ENCODE peak calls at places on chromosomes 11 and 22, in four cellular contexts. One of them, this sample, is unnamed.

GRCh38 chr11:6746086-6746618 is 25.6 kb downstream of the OR2AG2 start:
- DNase-seq in body of pancreas: no peak
- DNase-seq in GM23338: no peak
- DNase-seq in endothelial cell: no peak
- DNase-seq in this sample: no peak

GRCh38 chr11:79060081-79060480 is 380.7 kb downstream of the TENM4 start:
- DNase-seq in body of pancreas: no peak
- DNase-seq in GM23338: no peak
- DNase-seq in endothelial cell: no peak
- DNase-seq in this sample: no peak

GRCh38 chr11:78460468-78460867 is 42.8 kb upstream of the GAB2 start:
- DNase-seq in body of pancreas: no peak
- DNase-seq in GM23338: no peak
- DNase-seq in endothelial cell: no peak
- DNase-seq in this sample: no peak

GRCh38 chr11:3123761-3124733 is 41.1 kb downstream of the OSBPL5 start:
- DNase-seq in body of pancreas: peak
- DNase-seq in GM23338: no peak
- DNase-seq in endothelial cell: no peak
- DNase-seq in this sample: no peak

GRCh38 chr11:121571466-121571865 is 118.7 kb upstream of the SORL1-AS1 start:
- DNase-seq in body of pancreas: no peak
- DNase-seq in GM23338: no peak
- DNase-seq in endothelial cell: no peak
- DNase-seq in this sample: peak

GRCh38 chr11:69817265-69818236 is 1.7 kb downstream of the FGF3 start:
- DNase-seq in body of pancreas: no peak
- DNase-seq in GM23338: peak
- DNase-seq in endothelial cell: peak
- DNase-seq in this sample: peak

GRCh38 chr11:76654310-76654851 is 16.2 kb downstream of the LRRC32 start:
- DNase-seq in body of pancreas: peak
- DNase-seq in GM23338: no peak
- DNase-seq in endothelial cell: no peak
- DNase-seq in this sample: no peak

GRCh38 chr22:48483764-48484528 is 1343.7 kb downstream of the BRD1 start:
- DNase-seq in body of pancreas: no peak
- DNase-seq in GM23338: no peak
- DNase-seq in endothelial cell: no peak
- DNase-seq in this sample: peak

GRCh38 chr11:12187399-12187798 is 77.0 kb downstream of the MICAL2 start:
- DNase-seq in body of pancreas: no peak
- DNase-seq in GM23338: no peak
- DNase-seq in endothelial cell: no peak
- DNase-seq in this sample: peak

GRCh38 chr11:128239224-128239790 is 348.1 kb downstream of the ETS1 start:
- DNase-seq in body of pancreas: no peak
- DNase-seq in GM23338: no peak
- DNase-seq in endothelial cell: no peak
- DNase-seq in this sample: no peak

GRCh38 chr22:50306753-50307749 is at the start of gene PLXNB2:
- DNase-seq in body of pancreas: peak
- DNase-seq in GM23338: peak
- DNase-seq in endothelial cell: peak
- DNase-seq in this sample: peak

GRCh38 chr22:33909075-33909458 is 11.2 kb downstream of the LARGE1 start:
- DNase-seq in body of pancreas: no peak
- DNase-seq in GM23338: no peak
- DNase-seq in endothelial cell: no peak
- DNase-seq in this sample: no peak

GRCh38 chr11:71266114-71266833 is 13.9 kb upstream of the SHANK2 start:
- DNase-seq in body of pancreas: no peak
- DNase-seq in GM23338: peak
- DNase-seq in endothelial cell: no peak
- DNase-seq in this sample: no peak

GRCh38 chr11:35165416-35166368 is 26.7 kb downstream of the CD44 start:
- DNase-seq in body of pancreas: peak
- DNase-seq in GM23338: no peak
- DNase-seq in endothelial cell: peak
- DNase-seq in this sample: peak

GRCh38 chr11:122115520-122116343 is at the start of gene BLID:
- DNase-seq in body of pancreas: peak
- DNase-seq in GM23338: peak
- DNase-seq in endothelial cell: peak
- DNase-seq in this sample: peak

GRCh38 chr11:12464303-12464702 is 86.9 kb downstream of the PARVA start:
- DNase-seq in body of pancreas: no peak
- DNase-seq in GM23338: no peak
- DNase-seq in endothelial cell: no peak
- DNase-seq in this sample: no peak

GRCh38 chr11:122440783-122441701 is 214.5 kb upstream of the UBASH3B start:
- DNase-seq in body of pancreas: peak
- DNase-seq in GM23338: peak
- DNase-seq in endothelial cell: peak
- DNase-seq in this sample: peak

GRCh38 chr11:29019960-29020683 is 911.9 kb downstream of the METTL15 start:
- DNase-seq in body of pancreas: no peak
- DNase-seq in GM23338: peak
- DNase-seq in endothelial cell: peak
- DNase-seq in this sample: peak

GRCh38 chr22:39733191-39733590 is 160.4 kb downstream of the ENTHD1 start:
- DNase-seq in body of pancreas: no peak
- DNase-seq in GM23338: no peak
- DNase-seq in endothelial cell: no peak
- DNase-seq in this sample: no peak

GRCh38 chr22:39738746-39739145 is 154.8 kb downstream of the ENTHD1 start:
- DNase-seq in body of pancreas: no peak
- DNase-seq in GM23338: no peak
- DNase-seq in endothelial cell: no peak
- DNase-seq in this sample: no peak

GRCh38 chr22:39734866-39735265 is 158.7 kb downstream of the ENTHD1 start:
- DNase-seq in body of pancreas: no peak
- DNase-seq in GM23338: no peak
- DNase-seq in endothelial cell: no peak
- DNase-seq in this sample: no peak

GRCh38 chr22:39732625-39733024 is 160.9 kb downstream of the ENTHD1 start:
- DNase-seq in body of pancreas: no peak
- DNase-seq in GM23338: no peak
- DNase-seq in endothelial cell: no peak
- DNase-seq in this sample: no peak

DNA sequence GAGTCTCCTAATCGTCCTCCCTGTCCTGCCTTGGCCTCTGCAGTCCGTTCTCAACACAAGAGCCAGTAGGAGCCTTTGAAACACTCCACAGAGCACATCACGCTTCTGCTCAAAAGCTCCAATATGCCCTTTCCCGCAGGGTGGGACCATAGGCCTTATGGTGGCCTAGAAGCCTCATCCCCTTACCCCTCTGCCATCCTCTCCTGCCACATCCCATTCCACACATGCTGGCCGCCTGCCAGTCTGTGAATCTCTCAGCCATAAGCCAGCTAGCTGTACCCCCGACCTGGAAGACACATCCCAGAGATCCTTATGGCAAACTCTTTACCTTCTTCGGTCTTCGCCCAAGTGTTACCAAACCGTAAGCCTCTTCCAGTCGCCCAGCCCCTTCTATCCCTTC is 157.8 kb downstream of the ENTHD1 start:
- DNase-seq in body of pancreas: no peak
- DNase-seq in GM23338: no peak
- DNase-seq in endothelial cell: no peak
- DNase-seq in this sample: no peak
- TF ChIP-seq CTCF in body of pancreas: no peak
- TF ChIP-seq CTCF in GM23338: no peak
- TF ChIP-seq CTCF in endothelial cell: no peak
- TF ChIP-seq CTCF in this sample: no peak

DNA sequence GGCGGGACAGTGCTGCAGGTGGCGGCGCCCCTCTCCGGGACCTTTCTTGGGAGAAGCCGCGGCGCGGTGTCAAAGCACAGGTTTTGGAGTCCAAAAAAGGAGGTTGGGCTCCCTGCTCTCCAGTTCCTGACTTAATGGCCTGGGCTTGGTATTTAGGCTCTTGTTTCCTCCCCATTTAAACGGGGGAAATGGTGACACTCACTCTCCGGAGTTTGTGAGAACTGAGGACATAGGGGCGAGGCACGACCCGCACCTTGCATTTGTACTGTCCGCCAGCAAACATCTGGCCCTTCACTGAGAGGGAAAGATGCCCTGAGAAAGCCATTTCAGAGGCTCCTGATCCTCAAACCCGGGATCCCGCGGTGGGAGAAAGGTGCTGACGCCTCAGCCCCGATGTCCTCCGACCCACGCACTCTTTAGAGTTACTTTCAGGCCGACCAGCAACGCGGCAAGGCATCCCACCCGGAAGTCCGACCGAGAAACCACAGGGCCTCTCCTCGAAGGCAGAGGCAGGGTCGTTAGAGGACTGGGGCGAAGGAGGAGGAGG is 2.9 kb upstream of the WDR74 start:
- DNase-seq in body of pancreas: no peak
- DNase-seq in GM23338: peak
- DNase-seq in endothelial cell: peak
- DNase-seq in this sample: no peak
- TF ChIP-seq CTCF in body of pancreas: no peak
- TF ChIP-seq CTCF in GM23338: no peak
- TF ChIP-seq CTCF in endothelial cell: no peak
- TF ChIP-seq CTCF in this sample: no peak

GRCh38 chr11:94728541-94728940 is 39.6 kb upstream of the AMOTL1 start:
- DNase-seq in body of pancreas: no peak
- DNase-seq in GM23338: no peak
- DNase-seq in endothelial cell: no peak
- DNase-seq in this sample: no peak

GRCh38 chr11:94721565-94722292 is 46.4 kb upstream of the AMOTL1 start:
- DNase-seq in body of pancreas: no peak
- DNase-seq in GM23338: no peak
- DNase-seq in endothelial cell: no peak
- DNase-seq in this sample: no peak

GRCh38 chr11:94727766-94728165 is 40.4 kb upstream of the AMOTL1 start:
- DNase-seq in body of pancreas: no peak
- DNase-seq in GM23338: no peak
- DNase-seq in endothelial cell: no peak
- DNase-seq in this sample: no peak

GRCh38 chr11:94722735-94723134 is 45.4 kb upstream of the AMOTL1 start:
- DNase-seq in body of pancreas: no peak
- DNase-seq in GM23338: no peak
- DNase-seq in endothelial cell: no peak
- DNase-seq in this sample: no peak

GRCh38 chr11:94725071-94725470 is 43.1 kb upstream of the AMOTL1 start:
- DNase-seq in body of pancreas: no peak
- DNase-seq in GM23338: no peak
- DNase-seq in endothelial cell: no peak
- DNase-seq in this sample: no peak
- TF ChIP-seq CTCF in body of pancreas: no peak
- TF ChIP-seq CTCF in GM23338: no peak
- TF ChIP-seq CTCF in endothelial cell: no peak
- TF ChIP-seq CTCF in this sample: no peak

GRCh38 chr11:58963551-58964075 is 24.3 kb downstream of the GLYATL1 start:
- DNase-seq in body of pancreas: peak
- DNase-seq in GM23338: peak
- DNase-seq in endothelial cell: no peak
- DNase-seq in this sample: peak
- TF ChIP-seq CTCF in body of pancreas: no peak
- TF ChIP-seq CTCF in GM23338: peak
- TF ChIP-seq CTCF in endothelial cell: no peak
- TF ChIP-seq CTCF in this sample: peak

DNA sequence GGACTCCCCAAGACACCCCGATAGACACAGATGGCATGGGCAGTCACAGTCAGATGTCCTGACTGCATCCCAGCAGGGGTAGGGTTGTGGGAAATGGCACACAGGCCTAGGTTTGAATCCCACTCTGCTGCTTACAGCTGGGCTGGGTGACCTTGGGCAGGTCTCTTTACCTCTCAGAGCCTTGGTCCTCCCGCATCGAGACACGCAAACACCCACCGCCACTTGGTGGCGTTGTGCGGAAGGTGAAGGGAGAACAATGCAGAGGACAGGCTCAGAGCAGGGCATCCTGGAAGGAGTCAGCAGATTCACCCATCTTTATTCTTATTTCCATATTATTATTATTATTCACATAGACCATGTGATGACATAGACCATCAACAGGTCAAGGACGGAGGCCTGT is 140.5 kb downstream of the MIAT start:
- DNase-seq in body of pancreas: no peak
- DNase-seq in GM23338: peak
- DNase-seq in endothelial cell: peak
- DNase-seq in this sample: peak
- TF ChIP-seq CTCF in body of pancreas: no peak
- TF ChIP-seq CTCF in GM23338: peak
- TF ChIP-seq CTCF in endothelial cell: no peak
- TF ChIP-seq CTCF in this sample: peak

GRCh38 chr11:10076458-10077141 is 217.4 kb downstream of the SBF2 start:
- DNase-seq in body of pancreas: no peak
- DNase-seq in GM23338: peak
- DNase-seq in endothelial cell: peak
- DNase-seq in this sample: peak
- TF ChIP-seq CTCF in body of pancreas: peak
- TF ChIP-seq CTCF in GM23338: peak
- TF ChIP-seq CTCF in endothelial cell: peak
- TF ChIP-seq CTCF in this sample: peak

GRCh38 chr11:30821438-30821965 is 235.3 kb upstream of the MPPED2 start:
- DNase-seq in body of pancreas: no peak
- DNase-seq in GM23338: no peak
- DNase-seq in endothelial cell: no peak
- DNase-seq in this sample: no peak

GRCh38 chr11:30815619-30816018 is 229.5 kb upstream of the MPPED2 start:
- DNase-seq in body of pancreas: no peak
- DNase-seq in GM23338: no peak
- DNase-seq in endothelial cell: no peak
- DNase-seq in this sample: no peak

GRCh38 chr11:30823119-30823518 is 237.0 kb upstream of the MPPED2 start:
- DNase-seq in body of pancreas: no peak
- DNase-seq in GM23338: no peak
- DNase-seq in endothelial cell: no peak
- DNase-seq in this sample: no peak

GRCh38 chr11:30816959-30817880 is 231.1 kb upstream of the MPPED2 start:
- DNase-seq in body of pancreas: no peak
- DNase-seq in GM23338: no peak
- DNase-seq in endothelial cell: no peak
- DNase-seq in this sample: no peak

DNA sequence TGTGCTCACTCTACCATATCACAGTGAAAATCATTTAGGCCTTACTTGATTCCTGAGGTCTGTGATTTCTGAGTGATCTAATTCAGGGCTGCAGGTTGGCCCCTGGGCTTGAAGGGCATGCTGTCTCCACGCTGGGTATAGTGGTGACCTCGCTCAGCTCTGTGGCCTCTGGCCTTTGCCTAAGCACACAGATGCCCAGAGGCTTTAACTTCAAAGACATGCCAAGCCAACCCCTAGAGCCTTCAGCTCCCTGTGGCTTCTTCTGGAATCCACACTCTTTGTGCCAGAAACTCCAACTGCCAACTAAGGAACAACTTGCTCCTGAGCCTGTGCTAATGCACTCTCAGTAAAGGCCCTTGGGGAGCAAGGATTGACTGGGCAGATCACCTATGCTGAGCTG is 232.6 kb upstream of the MPPED2 start:
- DNase-seq in body of pancreas: no peak
- DNase-seq in GM23338: no peak
- DNase-seq in endothelial cell: no peak
- DNase-seq in this sample: no peak
- TF ChIP-seq CTCF in body of pancreas: no peak
- TF ChIP-seq CTCF in GM23338: no peak
- TF ChIP-seq CTCF in endothelial cell: no peak
- TF ChIP-seq CTCF in this sample: no peak

This sample was measured in neural progenitor cell.